ENCODE peak calls at places on chromosome 12, in four cellular contexts. R is MM.1S; G is CD4-positive, alpha-beta T cell; E is pancreas. Y is an unnamed sample.

GRCh38 chr12:69366796-69367195 is 7.3 kb downstream of the YEATS4 start:
- DNase-seq in G (no peak), R (no peak), E (no peak), Y (no peak)

GRCh38 chr12:116150001-116150400 is 127.5 kb downstream of the MED13L start:
- DNase-seq in G (no peak), E (no peak), R (no peak), Y (no peak)

GRCh38 chr12:120534703-120535655 is 823 bp downstream of the RNF10 start:
- DNase-seq in G (peak; percentile 2), E (peak; percentile 87), R (peak; percentile 38), Y (peak; percentile 58)

GRCh38 chr12:100826323-100826722 is 31.7 kb downstream of the ANO4 start:
- DNase-seq in R (peak; percentile 55), G (no peak), E (no peak), Y (no peak)

GRCh38 chr12:96063046-96063445 is 27.7 kb upstream of the LTA4H start:
- DNase-seq in G (no peak), E (no peak), R (peak; percentile 24), Y (no peak)

GRCh38 chr12:87930033-87930432 is 99.2 kb downstream of the C12orf50 start:
- DNase-seq in G (no peak), E (no peak), R (no peak), Y (no peak)

GRCh38 chr12:49553512-49554088 is 14.3 kb downstream of the MCRS1 start:
- DNase-seq in E (no peak), G (no peak), R (peak; percentile 65), Y (no peak)

GRCh38 chr12:59626382-59626781 is 30.6 kb downstream of the SLC16A7 start:
- DNase-seq in G (no peak), E (no peak), R (no peak), Y (no peak)

GRCh38 chr12:105943525-105943924 is 195.2 kb downstream of the NUAK1 start:
- DNase-seq in E (no peak), R (no peak), G (no peak), Y (no peak)

GRCh38 chr12:153080-153746 is 60.7 kb downstream of the SLC6A12 start:
- DNase-seq in E (peak; percentile 64), G (peak; percentile 17), R (peak; percentile 77), Y (peak; percentile 25)

GRCh38 chr12:104555650-104556049 is 98.9 kb downstream of the CHST11 start:
- DNase-seq in R (no peak), E (no peak), G (no peak), Y (no peak)

GRCh38 chr12:109832534-109833306 is 478 bp downstream of the TRPV4 start:
- DNase-seq in R (no peak), E (no peak), G (no peak), Y (no peak)

GRCh38 chr12:90062799-90063198 is 354.2 kb upstream of the ATP2B1 start:
- DNase-seq in R (no peak), G (no peak), E (no peak), Y (no peak)

GRCh38 chr12:64169999-64170398 is 52.1 kb downstream of the KICS2 start:
- DNase-seq in R (no peak), G (no peak), E (no peak), Y (no peak)

GRCh38 chr12:4116251-4117111 is 157.1 kb upstream of the CCND2 start:
- DNase-seq in R (peak; percentile 94), G (no peak), E (no peak), Y (no peak)

GRCh38 chr12:27667540-27667939 is 28.7 kb upstream of the REP15 start:
- DNase-seq in R (peak; percentile 97), E (no peak), G (no peak), Y (no peak)

GRCh38 chr12:107355612-107356011 is 262.3 kb upstream of the CRY1 start:
- DNase-seq in R (no peak), E (no peak), G (no peak), Y (no peak)

GRCh38 chr12:31369712-31370521 is 44.0 kb upstream of the SINHCAF start:
- DNase-seq in G (no peak), R (no peak), E (no peak), Y (no peak)

GRCh38 chr12:113263431-113263963 is 42.2 kb downstream of the TPCN1 start:
- DNase-seq in R (no peak), E (peak; percentile 23), G (no peak), Y (no peak)

GRCh38 chr12:79262938-79263337 is 398.4 kb downstream of the SYT1 start:
- DNase-seq in G (no peak), R (no peak), E (no peak), Y (no peak)

GRCh38 chr12:28014196-28014595 is 41.7 kb upstream of the PTHLH start:
- DNase-seq in G (no peak), R (no peak), E (no peak), Y (no peak)

GRCh38 chr12:8045952-8046944 is 13.7 kb downstream of the FOXJ2 start:
- DNase-seq in R (peak; percentile 70), E (no peak), G (peak; percentile 79), Y (peak; percentile 73)

GRCh38 chr12:25686351-25686750 is 133.3 kb upstream of the LMNTD1 start:
- DNase-seq in E (peak; percentile 69), G (no peak), R (no peak), Y (no peak)

GRCh38 chr12:94263011-94263786 is 114.8 kb downstream of the PLXNC1 start:
- DNase-seq in E (no peak), G (peak; percentile 20), R (no peak), Y (peak; percentile 69)

GRCh38 chr12:57726151-57726883 is 12.2 kb downstream of the AGAP2 start:
- DNase-seq in E (peak; percentile 93), R (peak; percentile 72), G (no peak), Y (peak; percentile 16)

GRCh38 chr12:46237381-46238045 is 31.3 kb downstream of the SLC38A1 start:
- DNase-seq in G (no peak), E (no peak), R (no peak), Y (no peak)

GRCh38 chr12:12070674-12071661 is at the start of gene BCL2L14:
- DNase-seq in R (peak; percentile 46), E (no peak), G (no peak), Y (no peak)

GRCh38 chr12:109739747-109740693 is 26.4 kb downstream of the FAM222A start:
- DNase-seq in R (no peak), E (peak; percentile 23), G (no peak), Y (peak; percentile 10)

GRCh38 chr12:50401383-50402155 is 884 bp downstream of the LARP4 start:
- DNase-seq in G (no peak), E (no peak), R (peak; percentile 21), Y (no peak)

GRCh38 chr12:96434107-96434506 is 33.9 kb upstream of the CDK17 start:
- DNase-seq in G (peak; percentile 61), R (peak; percentile 91), E (no peak), Y (peak; percentile 69)

GRCh38 chr12:118608770-118609344 is 232.5 kb downstream of the SUDS3 start:
- DNase-seq in E (no peak), R (no peak), G (no peak), Y (no peak)

GRCh38 chr12:55727643-55728184 is 1.1 kb downstream of the CD63 start:
- DNase-seq in G (no peak), R (no peak), E (peak; percentile 87), Y (no peak)

GRCh38 chr12:82650627-82651337 is 35.9 kb upstream of the TMTC2 start:
- DNase-seq in R (peak; percentile 75), G (no peak), E (no peak), Y (no peak)

GRCh38 chr12:2384533-2385328 is 331.9 kb downstream of the CACNA1C start:
- DNase-seq in G (no peak), E (no peak), R (no peak), Y (no peak)

GRCh38 chr12:68538722-68539614 is 71.7 kb upstream of the RAP1B start:
- DNase-seq in R (peak; percentile 10), G (peak; percentile 27), E (no peak), Y (peak; percentile 57)

GRCh38 chr12:12010277-12011031 is 60.3 kb upstream of the BCL2L14 start:
- DNase-seq in R (peak; percentile 69), G (no peak), E (no peak), Y (peak; percentile 49)

GRCh38 chr12:54578778-54579177 is 9.7 kb downstream of the PPP1R1A start:
- DNase-seq in E (no peak), G (no peak), R (no peak), Y (no peak)

GRCh38 chr12:47773062-47773857 is at the start of gene SLC48A1:
- DNase-seq in G (peak; percentile 65), R (peak; percentile 83), E (peak; percentile 91), Y (peak; percentile 67)
- TF ChIP-seq CTCF in G (peak; percentile 52), R (peak; percentile 31), E (no peak), Y (no peak)

GRCh38 chr12:10213168-10214130 is 772 bp downstream of the GABARAPL1 start:
- DNase-seq in E (peak; percentile 76), G (peak; percentile 54), R (peak; percentile 42), Y (peak; percentile 90)
- TF ChIP-seq CTCF in E (no peak), G (no peak), R (no peak), Y (no peak)

GRCh38 chr12:44313188-44313587 is 477.3 kb downstream of the TMEM117 start:
- DNase-seq in R (no peak), G (no peak), E (no peak), Y (no peak)

GRCh38 chr12:44317651-44318126 is 481.8 kb downstream of the TMEM117 start:
- DNase-seq in G (no peak), R (peak; percentile 57), E (peak; percentile 37), Y (no peak)

DNA sequence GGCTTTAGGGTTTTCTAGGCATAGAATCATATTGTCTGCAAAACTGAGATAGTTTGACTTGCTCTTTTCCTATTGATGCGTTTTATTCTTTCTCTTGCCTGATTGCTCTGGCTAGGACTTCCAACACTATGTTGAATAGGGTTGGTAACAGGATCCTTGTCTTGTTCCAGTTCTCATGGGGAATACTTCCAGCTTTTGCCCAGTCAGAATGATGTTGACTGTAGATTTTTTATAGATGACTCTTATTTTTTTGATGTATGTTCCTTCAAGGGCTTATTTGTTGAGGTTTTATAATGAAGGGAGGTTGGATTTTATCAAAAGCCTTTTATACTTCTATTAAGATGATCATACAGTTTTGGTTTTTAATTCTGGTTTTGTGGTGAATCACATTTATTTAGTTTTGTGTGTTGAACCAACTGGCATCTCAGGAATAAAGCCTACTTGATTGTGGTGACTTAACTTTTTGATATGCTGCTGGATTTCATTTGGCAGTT is 478.2 kb downstream of the TMEM117 start:
- DNase-seq in G (no peak), E (no peak), R (no peak), Y (no peak)
- TF ChIP-seq CTCF in G (no peak), E (no peak), R (no peak), Y (no peak)

GRCh38 chr12:111444706-111445310 is 39.1 kb downstream of the SH2B3 start:
- DNase-seq in G (peak; percentile 61), E (peak; percentile 78), R (peak; percentile 89), Y (peak; percentile 78)
- TF ChIP-seq CTCF in G (no peak), E (no peak), R (no peak), Y (no peak)

DNA sequence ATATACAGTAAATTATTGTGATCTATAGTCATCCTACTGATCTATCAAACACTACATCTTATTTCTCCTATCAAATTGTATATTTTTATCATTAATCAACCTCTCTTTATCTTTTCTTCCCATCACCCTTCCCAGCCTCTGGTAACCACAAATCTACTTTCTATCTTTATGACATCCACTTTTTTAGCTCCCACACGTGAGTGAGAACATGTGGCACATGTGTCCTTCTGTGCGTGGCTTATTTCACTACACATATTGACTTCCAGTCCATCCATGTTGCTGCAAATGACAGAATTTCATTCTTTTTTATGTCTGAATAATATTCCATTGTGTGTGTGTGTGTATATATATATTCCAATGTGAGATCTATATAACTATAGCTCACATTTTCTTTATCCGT is 67.8 kb upstream of the TBX5 start:
- DNase-seq in E (no peak), G (no peak), R (no peak), Y (no peak)
- TF ChIP-seq CTCF in E (no peak), G (no peak), R (no peak), Y (no peak)

Y was measured in natural killer cell.